ENCODE peak calls at places on chromosomes 16 and 17, in ten cellular contexts. G is A549, W is ovary, Q is endothelial cell of umbilical vein, T is heart left ventricle, F is GM12892, I is erythroblast, U is breast epithelium, Y is tibial nerve, C is lower leg skin. S is an unnamed sample.

GRCh38 chr17:6402258-6402657 is 32.7 kb downstream of the AIPL1 start:
- DNase-seq in G (no peak), W (no peak), Q (no peak), T (no peak), F (no peak), I (no peak), U (no peak), Y (no peak), C (no peak), S (no peak)

GRCh38 chr17:73798111-73798748 is 154.0 kb upstream of the SDK2 start:
- DNase-seq in G (peak; percentile 100), W (no peak), Q (no peak), T (no peak), F (no peak), I (peak; percentile 16), U (no peak), Y (no peak), C (no peak), S (no peak)

GRCh38 chr17:58317421-58318064 is 11.1 kb downstream of the TSPOAP1 start:
- DNase-seq in G (peak; percentile 77), W (peak; percentile 15), Q (peak; percentile 26), T (peak; percentile 23), F (peak; percentile 74), I (peak; percentile 68), U (peak; percentile 45), Y (no peak), C (no peak), S (peak; percentile 85)

GRCh38 chr16:5206331-5206990 is 108.9 kb upstream of the EEF2KMT start:
- DNase-seq in G (no peak), W (no peak), Q (no peak), T (no peak), F (no peak), I (no peak), U (no peak), Y (no peak), C (no peak), S (peak; percentile 5)

GRCh38 chr17:63082952-63083351 is 116.9 kb downstream of the TANC2 start:
- DNase-seq in G (no peak), W (no peak), Q (no peak), T (no peak), F (no peak), I (no peak), U (no peak), Y (no peak), C (no peak), S (no peak)

GRCh38 chr17:82566129-82566995 is 46.8 kb downstream of the FOXK2 start:
- DNase-seq in G (no peak), W (no peak), Q (no peak), T (no peak), F (no peak), I (no peak), U (no peak), Y (no peak), C (no peak), S (no peak)

GRCh38 chr16:10579965-10580918 is at the start of gene EMP2:
- DNase-seq in G (peak; percentile 75), W (peak; percentile 90), Q (peak; percentile 72), T (peak; percentile 90), F (peak; percentile 46), I (peak; percentile 61), U (peak; percentile 60), Y (peak; percentile 67), C (no peak), S (peak; percentile 78)

GRCh38 chr16:87417511-87417910 is 25.4 kb downstream of the MAP1LC3B start:
- DNase-seq in G (no peak), W (no peak), Q (no peak), T (no peak), F (no peak), I (no peak), U (no peak), Y (no peak), C (no peak), S (no peak)

GRCh38 chr16:50634947-50635346 is 46.2 kb downstream of the SNX20 start:
- DNase-seq in G (no peak), W (no peak), Q (no peak), T (no peak), F (no peak), I (no peak), U (no peak), Y (no peak), C (no peak), S (no peak)

GRCh38 chr17:79732804-79733691 is 2.3 kb downstream of the ENPP7 start:
- DNase-seq in G (no peak), W (no peak), Q (peak; percentile 21), T (peak; percentile 38), F (peak; percentile 65), I (no peak), U (no peak), Y (no peak), C (no peak), S (no peak)

GRCh38 chr17:199195-199604 is 17.8 kb upstream of the DOC2B start:
- DNase-seq in G (no peak), W (no peak), Q (peak; percentile 50), T (no peak), F (no peak), I (no peak), U (no peak), Y (no peak), C (no peak), S (peak; percentile 56)

GRCh38 chr17:56230660-56231059 is 77.4 kb downstream of the ANKFN1 start:
- DNase-seq in G (no peak), W (no peak), Q (no peak), T (no peak), F (no peak), I (no peak), U (no peak), Y (peak; percentile 17), C (peak; percentile 19), S (no peak)

GRCh38 chr17:27635275-27635823 is 4.4 kb downstream of the LGALS9 start:
- DNase-seq in G (no peak), W (no peak), Q (no peak), T (no peak), F (no peak), I (peak; percentile 14), U (no peak), Y (no peak), C (no peak), S (peak; percentile 76)

GRCh38 chr17:17919169-17920107 is 52.8 kb downstream of the TOM1L2 start:
- DNase-seq in G (peak; percentile 86), W (peak; percentile 80), Q (peak; percentile 78), T (peak; percentile 77), F (peak; percentile 55), I (peak; percentile 85), U (peak; percentile 72), Y (peak; percentile 54), C (peak; percentile 73), S (peak; percentile 82)

GRCh38 chr16:55577888-55578287 is 11.4 kb downstream of the CAPNS2 start:
- DNase-seq in G (no peak), W (no peak), Q (no peak), T (no peak), F (no peak), I (no peak), U (no peak), Y (no peak), C (no peak), S (no peak)

GRCh38 chr16:49336581-49336980 is 37.0 kb upstream of the C16orf78 start:
- DNase-seq in G (no peak), W (no peak), Q (no peak), T (no peak), F (no peak), I (no peak), U (no peak), Y (no peak), C (no peak), S (no peak)

DNA sequence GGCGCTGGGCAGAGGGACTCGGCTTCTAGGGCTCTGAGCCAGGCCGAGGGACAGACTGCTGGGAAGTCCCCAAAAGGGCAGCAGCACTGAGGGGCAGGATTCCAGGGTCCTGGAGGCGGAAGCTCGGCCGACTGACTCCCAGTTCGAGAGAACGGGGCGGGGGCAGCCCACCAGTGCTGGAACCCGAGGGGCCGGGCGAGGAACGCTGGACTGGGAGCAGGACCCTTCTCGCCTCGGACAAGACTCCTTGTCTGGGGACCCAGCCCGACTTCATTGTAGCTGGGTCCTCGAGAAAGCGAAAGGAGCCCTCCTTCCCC is 250 bp upstream of the CAMTA2 start:
- DNase-seq in G (no peak), W (no peak), Q (no peak), T (no peak), F (no peak), I (no peak), U (no peak), Y (no peak), C (no peak), S (no peak)
- TF ChIP-seq POLR2A in G (no peak), W (no peak), Q (no peak), T (peak; percentile 24), F (no peak), I (peak; percentile 69), U (no peak), Y (no peak), C (no peak), S (no peak)

GRCh38 chr16:56684256-56684925 is 2.1 kb downstream of the MT1X start:
- DNase-seq in G (no peak), W (no peak), Q (no peak), T (no peak), F (no peak), I (no peak), U (peak; percentile 27), Y (no peak), C (no peak), S (no peak)
- TF ChIP-seq POLR2A in G (no peak), W (no peak), Q (no peak), T (no peak), F (no peak), I (no peak), U (no peak), Y (no peak), C (no peak), S (no peak)

GRCh38 chr16:68538880-68539701 is at the start of gene ZFP90:
- DNase-seq in G (peak; percentile 90), W (peak; percentile 84), Q (peak; percentile 85), T (peak; percentile 90), F (peak; percentile 97), I (peak; percentile 93), U (peak; percentile 65), Y (peak; percentile 76), C (peak; percentile 69), S (peak; percentile 96)
- TF ChIP-seq POLR2A in G (peak; percentile 56), W (no peak), Q (peak; percentile 81), T (peak; percentile 71), F (peak; percentile 65), I (peak; percentile 63), U (no peak), Y (peak; percentile 44), C (no peak), S (peak; percentile 1)

DNA sequence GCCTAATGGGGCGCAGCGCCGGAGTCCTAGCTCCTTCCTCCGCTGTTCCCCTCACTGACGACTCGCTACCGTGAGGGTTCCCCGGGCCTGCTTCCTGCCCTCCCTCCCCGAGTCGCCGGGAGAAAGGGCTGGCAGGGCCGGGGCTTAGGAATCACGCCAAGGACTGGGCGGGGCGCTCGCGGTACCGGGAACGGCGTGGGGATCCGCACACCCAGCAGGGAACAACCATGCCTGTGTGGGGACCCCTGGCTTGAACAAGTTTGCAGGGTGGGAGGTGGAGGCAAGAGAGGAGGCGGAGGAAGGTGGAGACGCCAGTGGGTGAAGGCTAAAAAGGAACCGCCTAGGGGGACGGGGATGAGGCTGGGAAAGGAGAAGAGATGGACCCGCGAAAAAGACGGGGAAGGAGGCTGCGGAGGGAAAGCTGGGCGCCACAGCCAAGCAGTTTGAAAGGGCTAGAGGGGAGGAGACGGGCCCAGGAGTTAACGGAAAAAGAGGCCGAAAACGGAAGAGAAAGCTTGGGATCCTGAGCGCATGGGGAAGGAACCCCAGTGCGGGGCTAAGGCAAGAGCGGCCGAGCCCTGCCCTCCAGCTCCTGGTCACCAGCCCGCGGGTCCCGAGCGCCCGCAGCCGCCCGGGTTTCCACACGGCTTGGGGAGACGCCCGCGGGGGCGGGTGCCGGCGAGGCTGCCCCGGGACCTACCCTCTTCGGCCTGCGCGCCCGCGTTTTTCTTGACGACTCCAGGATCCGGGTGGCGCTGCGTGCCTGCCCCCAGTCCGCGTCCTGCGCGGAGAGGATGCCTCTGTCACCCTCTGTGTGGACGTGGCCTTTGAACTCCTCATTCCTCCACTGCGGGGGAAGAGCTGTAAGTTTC is 1.3 kb upstream of the CDH11 start:
- DNase-seq in G (no peak), W (peak; percentile 89), Q (no peak), T (peak; percentile 52), F (no peak), I (no peak), U (peak; percentile 56), Y (peak; percentile 44), C (peak; percentile 52), S (peak; percentile 84)
- TF ChIP-seq POLR2A in G (no peak), W (peak; percentile 84), Q (no peak), T (peak; percentile 13), F (no peak), I (no peak), U (peak; percentile 61), Y (peak; percentile 45), C (no peak), S (no peak)